ENCODE peak calls at places on chromosomes 5 and 9, in seven cellular contexts. L, E, P, I, Z, M and D are unnamed samples.

GRCh38 chr9:35666547-35666946 is 1.6 kb upstream of the ARHGEF39 start:
- DNase-seq in P (no peak), E (no peak), L (no peak), Z (no peak), M (no peak), I (no peak), D (no peak)

GRCh38 chr9:34332370-34332964 is 3.1 kb downstream of the NUDT2 start:
- DNase-seq in E (peak), L (no peak), P (no peak), I (peak), Z (no peak), M (peak), D (no peak)

GRCh38 chr9:137683307-137683864 is 64.6 kb downstream of the EHMT1 start:
- DNase-seq in L (no peak), P (no peak), M (no peak), E (no peak), I (no peak), Z (no peak), D (no peak)

GRCh38 chr5:74672215-74672877 is 12.7 kb upstream of the HEXB start:
- DNase-seq in Z (no peak), L (no peak), P (no peak), I (no peak), E (no peak), M (no peak), D (no peak)

GRCh38 chr9:136364369-136364748 is 815 bp upstream of the DNLZ start:
- DNase-seq in E (no peak), L (no peak), M (no peak), I (no peak), Z (no peak), P (no peak), D (no peak)

GRCh38 chr9:125462766-125463384 is 201.2 kb downstream of the GAPVD1 start:
- DNase-seq in I (no peak), Z (no peak), P (no peak), M (peak), L (no peak), E (no peak), D (no peak)

GRCh38 chr5:139577689-139578347 is 16.7 kb downstream of the UBE2D2 start:
- DNase-seq in Z (no peak), I (no peak), P (no peak), E (no peak), M (no peak), L (no peak), D (no peak)

GRCh38 chr5:68464424-68464823 is 248.9 kb downstream of the PIK3R1 start:
- DNase-seq in E (peak), Z (no peak), L (no peak), M (no peak), P (no peak), I (peak), D (no peak)

GRCh38 chr9:122954253-122954691 is 13.5 kb downstream of the RABGAP1 start:
- DNase-seq in E (peak), Z (no peak), P (no peak), L (no peak), M (no peak), I (peak), D (no peak)